ENCODE peak calls at places on chromosomes 1 and 21, in four cellular contexts. O is left lung, E is cardiac muscle cell, F is right cardiac atrium. H is an unnamed sample. For H3K9me3, the result is how much of the 10 kb centered on the place peaks cover.

GRCh38 chr1:179926494-179927205 is 28.0 kb upstream of the CEP350 start:
- DNase-seq in E (no peak), O (no peak), F (no peak), H (no peak)

GRCh38 chr1:211492511-211493132 is 660 bp upstream of the RD3 start:
- DNase-seq in E (no peak), O (no peak), F (no peak), H (no peak)

GRCh38 chr1:85463666-85464496 is 1.1 kb downstream of the DDAH1 start:
- DNase-seq in O (no peak), F (no peak), E (no peak), H (no peak)

GRCh38 chr1:151860504-151861187 is 7.1 kb upstream of the THEM5 start:
- DNase-seq in E (no peak), O (no peak), F (no peak), H (no peak)

GRCh38 chr1:42012852-42013251 is 94.1 kb upstream of the HIVEP3 start:
- DNase-seq in F (no peak), O (no peak), E (no peak), H (no peak)

GRCh38 chr21:44969965-44970755 is 30.3 kb downstream of the SLX9 start:
- DNase-seq in O (no peak), E (no peak), F (no peak), H (no peak)

GRCh38 chr1:228496494-228496893 is 9.3 kb downstream of the RNF187 start:
- DNase-seq in F (no peak), O (no peak), E (no peak), H (no peak)

GRCh38 chr1:229117664-229118300 is 153.1 kb upstream of the RAB4A start:
- DNase-seq in F (peak), E (no peak), O (peak), H (no peak)

GRCh38 chr21:41976611-41977010 is 22.8 kb upstream of the C2CD2 start:
- DNase-seq in F (no peak), E (no peak), O (no peak), H (no peak)

GRCh38 chr21:37408464-37409193 is 42.1 kb downstream of the DYRK1A start:
- DNase-seq in F (no peak), O (no peak), E (no peak), H (no peak)

GRCh38 chr21:35367558-35367957 is 318.5 kb upstream of the RUNX1 start:
- DNase-seq in O (no peak), E (no peak), F (no peak), H (no peak)

GRCh38 chr1:28507646-28508434 is 2.0 kb downstream of the RCC1 start:
- DNase-seq in O (no peak), F (no peak), E (no peak), H (no peak)

GRCh38 chr21:42239973-42240372 is 21.0 kb downstream of the ABCG1 start:
- DNase-seq in F (no peak), E (no peak), O (no peak), H (no peak)

GRCh38 chr1:220370041-220370700 is 97.9 kb upstream of the RAB3GAP2 start:
- DNase-seq in O (no peak), E (peak), F (no peak), H (no peak)

GRCh38 chr1:10759413-10760200 is 36.8 kb downstream of the CASZ1 start:
- DNase-seq in O (no peak), E (no peak), F (peak), H (no peak)

GRCh38 chr1:208254862-208255261 is 10.7 kb upstream of the PLXNA2 start:
- DNase-seq in E (no peak), F (no peak), O (no peak), H (no peak)

GRCh38 chr1:214002060-214002459 is 14.3 kb downstream of the PROX1 start:
- DNase-seq in E (no peak), F (no peak), O (no peak), H (no peak)

GRCh38 chr1:8239039-8239305 is 78.9 kb upstream of the SLC45A1 start:
- DNase-seq in E (no peak), O (peak), F (no peak), H (no peak)

GRCh38 chr1:99004270-99005141 is at the start of gene PLPPR5:
- DNase-seq in O (no peak), F (peak), E (peak), H (peak)

GRCh38 chr1:174166530-174167328 is 7.4 kb downstream of the RABGAP1L start:
- DNase-seq in O (no peak), E (no peak), F (no peak), H (no peak)

GRCh38 chr1:209715314-209715713 is 10.7 kb downstream of the HSD11B1 start:
- DNase-seq in F (no peak), E (no peak), O (no peak), H (no peak)

GRCh38 chr1:7471836-7472235 is 299.3 kb upstream of the VAMP3 start:
- DNase-seq in O (peak), F (no peak), E (no peak), H (no peak)

GRCh38 chr1:41487729-41488598 is 3.5 kb upstream of the EDN2 start:
- DNase-seq in F (peak), O (no peak), E (no peak), H (no peak)

GRCh38 chr21:40231979-40232378 is 364.7 kb downstream of the PCP4 start:
- DNase-seq in E (no peak), F (no peak), O (no peak), H (no peak)

GRCh38 chr1:155463865-155464264 is 98.7 kb downstream of the ASH1L start:
- DNase-seq in F (no peak), E (no peak), O (no peak), H (no peak)

GRCh38 chr1:211647666-211648065 is 27.8 kb downstream of the NEK2 start:
- DNase-seq in O (no peak), F (no peak), E (no peak), H (no peak)

GRCh38 chr1:104125226-104125625 is 375.5 kb downstream of the AMY1C start:
- DNase-seq in O (no peak), F (no peak), E (no peak), H (no peak)

GRCh38 chr1:164380893-164381292 is 178.1 kb upstream of the PBX1 start:
- DNase-seq in E (no peak), O (no peak), F (no peak), H (no peak)

DNA sequence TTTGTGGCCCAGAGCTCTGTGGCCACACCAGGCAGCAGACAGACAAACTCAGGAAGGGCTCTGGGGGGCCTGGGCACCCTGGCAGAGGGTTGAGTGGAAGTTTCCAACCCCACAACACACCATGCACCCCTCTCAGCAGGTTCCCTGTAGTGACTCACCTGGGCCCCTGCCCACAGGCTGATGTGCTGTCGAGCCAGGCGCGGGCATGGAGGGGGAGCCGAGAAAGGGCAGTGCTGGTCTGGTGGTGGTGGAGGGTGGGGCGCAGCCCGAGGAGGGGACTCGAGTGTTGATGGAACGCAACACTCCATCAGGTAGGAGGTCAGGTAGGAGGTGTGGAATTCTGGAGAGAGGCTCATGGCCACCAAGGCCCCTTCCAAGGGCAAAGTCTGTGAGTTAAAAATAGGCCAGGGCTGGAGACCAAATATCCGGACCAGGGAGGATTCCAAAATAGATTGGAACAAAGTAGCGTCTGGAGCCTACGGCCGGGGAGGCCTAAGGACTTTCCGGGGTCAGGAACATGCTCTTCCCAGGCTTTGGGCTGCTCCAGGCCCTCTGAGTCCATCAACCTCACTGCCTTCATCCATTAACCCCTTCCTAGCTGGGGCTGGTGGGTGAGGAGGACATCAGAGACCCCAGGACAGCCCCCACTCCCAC is 191.5 kb upstream of the AJAP1 start:
- DNase-seq in E (no peak), F (no peak), O (no peak), H (no peak)
- H3K9me3 ChIP-seq in E (under half), F (under half), O (under half), H (under half)

GRCh38 chr1:206441336-206441967 is 28.8 kb upstream of the IKBKE start:
- DNase-seq in F (no peak), E (no peak), O (no peak), H (no peak)

GRCh38 chr1:206439205-206439604 is 31.1 kb upstream of the IKBKE start:
- DNase-seq in E (peak), O (no peak), F (no peak), H (no peak)

GRCh38 chr1:206435450-206435849 is 34.8 kb upstream of the IKBKE start:
- DNase-seq in O (no peak), F (no peak), E (no peak), H (no peak)

GRCh38 chr1:206442101-206442500 is 28.2 kb upstream of the IKBKE start:
- DNase-seq in E (no peak), O (no peak), F (no peak), H (no peak)

GRCh38 chr1:206438554-206438953 is 31.7 kb upstream of the IKBKE start:
- DNase-seq in E (no peak), F (no peak), O (no peak), H (no peak)
- H3K9me3 ChIP-seq in E (under half), F (under half), O (under half), H (under half)

GRCh38 chr1:248007778-248008177 is 5.7 kb upstream of the OR2L5 start:
- DNase-seq in F (no peak), E (no peak), O (no peak), H (no peak)

GRCh38 chr1:248013229-248013710 is at the start of gene OR2L5:
- DNase-seq in F (no peak), E (no peak), O (no peak), H (no peak)

GRCh38 chr1:248009681-248010080 is 3.8 kb upstream of the OR2L5 start:
- DNase-seq in F (no peak), O (no peak), E (no peak), H (no peak)
- H3K9me3 ChIP-seq in F (under half), O (under half), E (under half), H (under half)

GRCh38 chr1:183773456-183773855 is 31.5 kb upstream of the RGL1 start:
- DNase-seq in F (no peak), O (no peak), E (no peak), H (no peak)

GRCh38 chr1:183774938-183775337 is 30.0 kb upstream of the RGL1 start:
- DNase-seq in E (no peak), F (no peak), O (no peak), H (no peak)

GRCh38 chr1:183770816-183771128 is 34.1 kb upstream of the RGL1 start:
- DNase-seq in O (no peak), E (no peak), F (no peak), H (no peak)

GRCh38 chr1:183764981-183765380 is 39.9 kb upstream of the RGL1 start:
- DNase-seq in O (no peak), F (no peak), E (no peak), H (no peak)

GRCh38 chr1:183769956-183770815 is 34.7 kb upstream of the RGL1 start:
- DNase-seq in F (no peak), E (no peak), O (no peak), H (no peak)
- H3K9me3 ChIP-seq in F (under half), E (under half), O (under half), H (under half)

GRCh38 chr1:89673251-89673650 is 40.3 kb downstream of the LRRC8C start:
- DNase-seq in F (no peak), E (no peak), O (no peak), H (no peak)
- H3K9me3 ChIP-seq in F (under half), E (under half), O (under half), H (under half)

H was measured in T-helper 17 cell.